ENCODE peak calls at places on chromosomes 6 and 20, in seven cellular contexts. Z is colonic mucosa, B is IMR-90, A is neural progenitor cell, T is NT2/D1, F is adipocyte, J is astrocyte. P is an unnamed sample.

GRCh38 chr6:47781732-47782131 is at the start of gene OPN5:
- DNase-seq in A (no peak), B (no peak), F (no peak), J (no peak), T (no peak), Z (no peak), P (no peak)

GRCh38 chr6:51738614-51739013 is 348.8 kb downstream of the PKHD1 start:
- DNase-seq in F (no peak), B (no peak), Z (no peak), A (no peak), J (no peak), T (no peak), P (no peak)

GRCh38 chr6:158654498-158654897 is 4.6 kb downstream of the SYTL3 start:
- DNase-seq in A (no peak), Z (peak), F (peak), B (peak), T (no peak), J (peak), P (no peak)

GRCh38 chr6:71197770-71198169 is 90.8 kb upstream of the OGFRL1 start:
- DNase-seq in F (peak), B (peak), Z (no peak), J (peak), A (no peak), T (no peak), P (no peak)

GRCh38 chr6:17831135-17831534 is 124.4 kb upstream of the NUP153 start:
- DNase-seq in J (peak), B (peak), A (no peak), T (no peak), F (peak), Z (no peak), P (no peak)

GRCh38 chr6:61538765-61539164 is 747.3 kb downstream of the KHDRBS2 start:
- DNase-seq in A (no peak), J (no peak), Z (no peak), B (no peak), T (no peak), F (no peak), P (peak)

GRCh38 chr6:34644716-34645115 is 51.9 kb downstream of the ILRUN start:
- DNase-seq in J (no peak), T (no peak), B (no peak), F (no peak), A (no peak), Z (no peak), P (no peak)

GRCh38 chr20:46545077-46545826 is 5.2 kb downstream of the OCSTAMP start:
- DNase-seq in B (peak), Z (no peak), J (no peak), A (no peak), F (no peak), T (no peak), P (peak)

GRCh38 chr6:143215785-143216184 is 155.1 kb downstream of the AIG1 start:
- DNase-seq in A (no peak), F (no peak), B (no peak), J (no peak), Z (no peak), T (no peak), P (no peak)

GRCh38 chr20:59455392-59456341 is 148.7 kb upstream of the PHACTR3 start:
- DNase-seq in Z (peak), T (no peak), F (peak), J (no peak), B (peak), A (peak), P (no peak)

GRCh38 chr20:64129146-64129782 is 21.9 kb upstream of the NPBWR2 start:
- DNase-seq in B (no peak), T (no peak), A (no peak), Z (no peak), F (no peak), J (no peak), P (no peak)

GRCh38 chr6:19831358-19831757 is 5.8 kb upstream of the ID4 start:
- DNase-seq in Z (no peak), F (no peak), J (no peak), B (no peak), A (no peak), T (no peak), P (no peak)

GRCh38 chr20:44979090-44979621 is 12.8 kb downstream of the STK4 start:
- DNase-seq in T (no peak), A (no peak), F (no peak), B (peak), Z (peak), J (peak), P (peak)
- H3K9ac ChIP-seq in T (no peak), A (no peak), F (no peak), B (no peak), Z (no peak), J (no peak), P (peak)

GRCh38 chr6:41427642-41428401 is 92.4 kb downstream of the NCR2 start:
- DNase-seq in J (no peak), Z (peak), A (peak), F (peak), T (no peak), B (no peak), P (no peak)
- H3K9ac ChIP-seq in J (no peak), Z (peak), A (no peak), F (no peak), T (no peak), B (no peak), P (no peak)

GRCh38 chr6:135117413-135117968 is 62.9 kb upstream of the HBS1L start:
- DNase-seq in F (no peak), T (no peak), Z (no peak), J (no peak), A (no peak), B (no peak), P (peak)
- H3K9ac ChIP-seq in F (no peak), T (no peak), Z (no peak), J (no peak), A (no peak), B (no peak), P (no peak)

DNA sequence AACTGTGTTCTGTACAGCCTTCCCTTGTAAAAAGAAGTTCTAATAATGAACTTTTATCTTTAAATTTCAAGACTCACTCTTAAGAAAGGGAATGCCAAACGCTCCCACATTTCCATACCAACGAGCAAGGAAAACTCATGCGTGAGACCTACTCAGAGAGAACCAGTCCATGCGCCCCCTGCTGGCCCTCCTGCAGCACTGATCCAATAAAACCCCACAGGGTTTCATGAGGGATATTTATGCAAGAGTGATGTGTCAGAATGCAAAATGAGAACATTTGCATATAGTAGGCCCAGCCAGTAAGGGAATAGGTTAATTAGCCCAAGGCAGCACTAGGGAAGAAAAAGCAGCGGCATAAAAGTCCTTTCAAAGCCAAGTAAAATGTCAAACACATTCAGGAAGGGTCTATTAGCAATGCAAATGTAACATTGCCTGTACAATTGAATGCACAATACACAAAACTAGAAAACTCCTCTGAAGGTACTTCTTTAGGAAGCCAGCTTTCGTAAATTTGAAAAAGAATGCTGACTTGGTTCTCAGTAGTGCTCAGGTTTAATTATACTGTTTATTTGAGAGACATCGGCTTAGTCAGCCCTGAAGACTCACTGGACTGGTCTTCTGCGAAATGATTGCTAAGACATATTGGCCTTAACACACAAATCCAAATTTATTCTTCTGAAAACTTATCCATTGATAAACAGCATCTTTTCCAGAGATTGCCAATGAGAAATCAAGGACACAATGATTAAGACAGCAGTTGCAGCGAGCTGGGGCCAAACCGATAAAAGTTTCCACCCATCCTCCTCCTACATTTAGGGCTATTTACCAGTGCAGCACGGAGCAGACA is 93.2 kb downstream of the GMPR start:
- DNase-seq in Z (peak), T (no peak), A (peak), B (peak), J (peak), F (peak), P (peak)
- H3K9ac ChIP-seq in Z (no peak), T (no peak), A (no peak), B (peak), J (peak), F (peak), P (peak)

DNA sequence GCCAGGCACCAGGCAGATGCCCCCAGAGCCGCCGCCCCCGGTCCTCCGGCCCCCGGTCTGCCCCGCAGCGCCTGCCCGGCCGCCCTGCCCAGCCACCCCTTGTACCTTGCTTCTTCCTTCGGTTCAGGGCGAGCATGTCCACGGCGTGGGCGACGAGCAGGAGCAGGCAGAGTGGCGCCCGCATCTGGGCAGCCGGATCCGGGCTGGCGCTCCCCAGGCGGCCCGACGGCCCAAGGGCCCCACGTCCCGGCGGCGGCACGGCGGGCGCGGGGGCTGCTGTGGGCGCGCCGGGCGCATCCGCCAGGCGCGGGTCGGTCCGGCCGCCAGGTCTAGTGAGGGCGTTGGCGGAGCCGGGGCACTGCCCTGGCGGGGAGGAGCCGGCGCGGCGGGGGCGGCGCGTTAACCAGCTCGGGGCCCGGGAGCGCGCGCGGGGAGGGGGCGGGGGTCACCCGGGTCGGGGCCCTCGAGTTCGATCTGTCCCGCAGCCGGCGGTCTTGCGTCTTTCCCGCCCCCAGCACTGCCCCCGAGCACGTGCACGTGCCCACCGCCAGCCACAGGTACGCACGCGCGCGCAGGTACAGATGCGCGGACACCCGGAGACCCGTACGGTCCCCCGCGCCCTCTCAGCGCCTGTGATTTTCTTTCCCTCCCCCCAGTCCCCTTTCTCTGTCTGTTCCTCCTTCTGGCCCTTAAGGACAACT is at the start of gene RSPO4:
- DNase-seq in Z (no peak), J (no peak), B (no peak), A (peak), T (no peak), F (no peak), P (no peak)
- H3K9ac ChIP-seq in Z (no peak), J (no peak), B (no peak), A (no peak), T (peak), F (no peak), P (no peak)

DNA sequence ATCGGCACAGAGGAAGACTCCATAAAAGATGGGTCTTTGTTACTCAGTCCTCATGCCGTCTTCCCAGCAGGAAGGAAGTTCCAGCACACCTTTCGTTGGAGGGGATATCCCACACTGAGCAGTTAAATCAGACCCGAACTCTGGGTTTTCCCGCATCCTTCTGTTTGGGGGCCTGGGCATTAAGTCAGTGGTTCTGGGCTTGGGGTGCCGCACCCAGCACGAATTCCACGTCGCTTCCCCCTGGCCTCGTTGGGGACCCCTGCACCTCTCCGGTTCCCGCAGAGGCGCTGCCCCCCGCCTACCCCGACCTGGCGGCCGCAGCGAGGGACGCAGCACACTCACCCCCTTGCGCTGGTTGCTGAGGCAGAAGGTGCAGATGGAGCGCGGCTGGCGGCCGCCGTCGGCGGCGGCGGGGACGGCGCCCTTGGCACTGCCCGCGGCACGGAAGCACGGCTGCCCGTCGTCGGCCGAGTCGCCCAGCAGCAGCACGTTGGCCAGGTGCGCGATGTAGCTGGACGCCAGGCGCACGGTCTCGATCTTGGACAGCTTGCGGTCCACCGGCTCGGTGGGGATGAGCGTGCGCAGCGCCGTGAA is 641 bp downstream of the TCF15 start:
- DNase-seq in T (no peak), A (no peak), Z (no peak), F (no peak), J (no peak), B (no peak), P (no peak)
- H3K9ac ChIP-seq in T (peak), A (no peak), Z (no peak), F (no peak), J (no peak), B (no peak), P (no peak)

GRCh38 chr6:3250278-3250677 is 8.5 kb upstream of the PSMG4 start:
- DNase-seq in B (peak), F (no peak), J (peak), Z (no peak), A (peak), T (no peak), P (no peak)

GRCh38 chr6:3252861-3253596 is 5.7 kb upstream of the PSMG4 start:
- DNase-seq in Z (no peak), F (no peak), A (no peak), T (no peak), J (no peak), B (no peak), P (no peak)

GRCh38 chr6:3252369-3252768 is 6.4 kb upstream of the PSMG4 start:
- DNase-seq in J (no peak), T (no peak), Z (no peak), A (no peak), F (no peak), B (no peak), P (no peak)

GRCh38 chr6:3249821-3250220 is 8.9 kb upstream of the PSMG4 start:
- DNase-seq in F (no peak), J (no peak), Z (no peak), A (no peak), B (no peak), T (no peak), P (no peak)

GRCh38 chr6:3251462-3252314 is 7.1 kb upstream of the PSMG4 start:
- DNase-seq in J (peak), A (peak), Z (peak), F (peak), B (peak), T (peak), P (peak)
- H3K9ac ChIP-seq in J (no peak), A (no peak), Z (no peak), F (no peak), B (no peak), T (no peak), P (no peak)